ENCODE peak calls at places on chromosomes 2 and 18, in seven cellular contexts. A is GM06990; E is SW 1271; H is effector CD4-positive, alpha-beta T cell; J is AG10803; B is activated CD4-positive, alpha-beta T cell treated with anti-CD3 and anti-CD28 coated beads, Interleukin-2, amount 50 U/mL, for 24 hours; I is astrocyte of the cerebellum. O is an unnamed sample.

GRCh38 chr2:41717883-41718282 is 329.9 kb upstream of the PKDCC start:
- DNase-seq in A (no peak), E (no peak), H (no peak), J (no peak), B (no peak), I (no peak), O (peak)

GRCh38 chr2:46232860-46233259 is 64.3 kb upstream of the EPAS1 start:
- DNase-seq in A (no peak), E (no peak), H (no peak), J (peak), B (no peak), I (no peak), O (no peak)

GRCh38 chr18:8561123-8561905 is 47.9 kb upstream of the RAB12 start:
- DNase-seq in A (no peak), E (no peak), H (no peak), J (no peak), B (no peak), I (no peak), O (no peak)

GRCh38 chr2:179655627-179656026 is 205.8 kb downstream of the ZNF385B start:
- DNase-seq in A (no peak), E (no peak), H (no peak), J (peak), B (no peak), I (no peak), O (no peak)

GRCh38 chr2:136436921-136437320 is 319.0 kb upstream of the CXCR4 start:
- DNase-seq in A (no peak), E (no peak), H (no peak), J (no peak), B (no peak), I (no peak), O (no peak)

GRCh38 chr2:62526531-62527381 is 20.8 kb upstream of the TMEM17 start:
- DNase-seq in A (no peak), E (no peak), H (no peak), J (no peak), B (no peak), I (no peak), O (no peak)

GRCh38 chr18:34159691-34160185 is 65.0 kb downstream of the NOL4 start:
- DNase-seq in A (no peak), E (no peak), H (no peak), J (no peak), B (no peak), I (no peak), O (no peak)

GRCh38 chr2:1936411-1936980 is 192.2 kb upstream of the PXDN start:
- DNase-seq in A (no peak), E (no peak), H (no peak), J (no peak), B (no peak), I (no peak), O (no peak)

GRCh38 chr2:237692601-237693079 is 65.3 kb downstream of the LRRFIP1 start:
- DNase-seq in A (no peak), E (no peak), H (peak), J (no peak), B (no peak), I (no peak), O (no peak)

GRCh38 chr2:230967113-230967512 is 28.8 kb upstream of the SPATA3 start:
- DNase-seq in A (no peak), E (no peak), H (no peak), J (no peak), B (no peak), I (no peak), O (no peak)

GRCh38 chr2:147273628-147274027 is 571.2 kb upstream of the ACVR2A start:
- DNase-seq in A (no peak), E (no peak), H (no peak), J (no peak), B (no peak), I (no peak), O (no peak)

GRCh38 chr2:189086710-189087109 is 92.9 kb downstream of the COL5A2 start:
- DNase-seq in A (no peak), E (peak), H (no peak), J (peak), B (no peak), I (no peak), O (no peak)

GRCh38 chr2:22124003-22124402 is 1000.2 kb downstream of the TDRD15 start:
- DNase-seq in A (no peak), E (no peak), H (no peak), J (no peak), B (no peak), I (no peak), O (no peak)

GRCh38 chr2:23235292-23235691 is 149.7 kb upstream of the KLHL29 start:
- DNase-seq in A (no peak), E (no peak), H (no peak), J (peak), B (no peak), I (no peak), O (no peak)

GRCh38 chr18:58407649-58408407 is 221.1 kb downstream of the ALPK2 start:
- DNase-seq in A (no peak), E (no peak), H (no peak), J (no peak), B (no peak), I (no peak), O (no peak)

GRCh38 chr2:28613181-28613580 is 117.3 kb downstream of the PLB1 start:
- DNase-seq in A (no peak), E (no peak), H (no peak), J (no peak), B (no peak), I (no peak), O (no peak)

GRCh38 chr2:133633851-133634250 is 65.6 kb upstream of the NCKAP5 start:
- DNase-seq in A (no peak), E (no peak), H (no peak), J (peak), B (no peak), I (no peak), O (no peak)

GRCh38 chr2:156486175-156486574 is 50.0 kb downstream of the GPD2 start:
- DNase-seq in A (no peak), E (no peak), H (no peak), J (no peak), B (no peak), I (no peak), O (no peak)

GRCh38 chr2:3780477-3781402 is 77.4 kb downstream of the DCDC2C start:
- DNase-seq in A (peak), E (no peak), H (peak), J (peak), B (peak), I (peak), O (peak)

GRCh38 chr18:73947180-73947989 is 200.2 kb downstream of the FBXO15 start:
- DNase-seq in A (no peak), E (no peak), H (no peak), J (no peak), B (no peak), I (peak), O (no peak)

GRCh38 chr2:237874585-237875161 is 15.2 kb downstream of the RAMP1 start:
- DNase-seq in A (no peak), E (no peak), H (no peak), J (peak), B (no peak), I (peak), O (no peak)

O was measured in GM12864.